ENCODE peak calls at places on chromosome 4, in six cellular contexts. N, D, E, P, Q and H are unnamed samples.

GRCh38 chr4:15682340-15682725 is 706 bp downstream of the FAM200B start:
- DNase-seq in N (no peak), D (no peak), E (no peak), P (no peak), Q (no peak), H (no peak)

GRCh38 chr4:16253127-16253960 is 27.1 kb upstream of the TAPT1 start:
- DNase-seq in N (no peak), D (no peak), E (peak; percentile 55), P (no peak), Q (no peak), H (no peak)

GRCh38 chr4:60724623-60725022 is 475.5 kb upstream of the ADGRL3 start:
- DNase-seq in N (no peak), D (no peak), E (peak; percentile 76), P (no peak), Q (no peak), H (no peak)

GRCh38 chr4:110306363-110306762 is 107.9 kb upstream of the ELOVL6 start:
- DNase-seq in N (no peak), D (no peak), E (no peak), P (no peak), Q (no peak), H (no peak)

GRCh38 chr4:48129307-48130014 is 4.6 kb downstream of the TXK start:
- DNase-seq in N (no peak), D (peak; percentile 28), E (no peak), P (peak; percentile 31), Q (no peak), H (peak; percentile 51)

GRCh38 chr4:8009710-8010534 is 70.3 kb upstream of the AFAP1 start:
- DNase-seq in N (no peak), D (no peak), E (no peak), P (peak; percentile 48), Q (no peak), H (no peak)

GRCh38 chr4:8185280-8185679 is 13.8 kb upstream of the SH3TC1 start:
- DNase-seq in N (no peak), D (no peak), E (no peak), P (no peak), Q (no peak), H (no peak)

GRCh38 chr4:141524116-141524515 is 112.3 kb upstream of the IL15 start:
- DNase-seq in N (no peak), D (no peak), E (no peak), P (no peak), Q (no peak), H (no peak)

GRCh38 chr4:52594961-52595360 is 64.1 kb downstream of the USP46 start:
- DNase-seq in N (no peak), D (no peak), E (no peak), P (no peak), Q (no peak), H (no peak)

GRCh38 chr4:7358100-7358735 is 76.5 kb downstream of the PSAPL1 start:
- DNase-seq in N (no peak), D (no peak), E (peak; percentile 65), P (no peak), Q (no peak), H (no peak)

GRCh38 chr4:8117278-8117682 is 41.3 kb downstream of the ABLIM2 start:
- DNase-seq in N (no peak), D (no peak), E (no peak), P (peak; percentile 81), Q (no peak), H (no peak)

GRCh38 chr4:152115794-152116193 is 355.0 kb upstream of the GATB start:
- DNase-seq in N (no peak), D (peak; percentile 34), E (no peak), P (no peak), Q (peak; percentile 25), H (peak; percentile 37)

GRCh38 chr4:80948995-80949394 is 81.5 kb upstream of the BMP3 start:
- DNase-seq in N (no peak), D (no peak), E (no peak), P (no peak), Q (no peak), H (no peak)

GRCh38 chr4:26181616-26182015 is 139.2 kb upstream of the RBPJ start:
- DNase-seq in N (no peak), D (no peak), E (no peak), P (no peak), Q (no peak), H (no peak)

GRCh38 chr4:25182941-25183340 is 22.7 kb upstream of the SEPSECS start:
- DNase-seq in N (no peak), D (no peak), E (no peak), P (no peak), Q (no peak), H (no peak)

GRCh38 chr4:153151535-153152452 is 52.4 kb upstream of the TRIM2 start:
- DNase-seq in N (peak; percentile 79), D (peak; percentile 66), E (no peak), P (peak; percentile 91), Q (peak; percentile 41), H (no peak)

GRCh38 chr4:101420661-101421060 is 73.3 kb upstream of the PPP3CA start:
- DNase-seq in N (no peak), D (no peak), E (no peak), P (no peak), Q (no peak), H (no peak)

GRCh38 chr4:100828986-100829685 is 311.3 kb upstream of the EMCN start:
- DNase-seq in N (no peak), D (no peak), E (no peak), P (no peak), Q (no peak), H (no peak)

GRCh38 chr4:146212781-146213180 is 1.6 kb upstream of the REELD1 start:
- DNase-seq in N (no peak), D (no peak), E (no peak), P (no peak), Q (no peak), H (no peak)

GRCh38 chr4:97759785-97760184 is 383.5 kb downstream of the STPG2 start:
- DNase-seq in N (no peak), D (no peak), E (no peak), P (no peak), Q (no peak), H (no peak)

GRCh38 chr4:155973639-155974475 is 20.2 kb upstream of the CTSO start:
- DNase-seq in N (no peak), D (no peak), E (no peak), P (no peak), Q (no peak), H (no peak)

GRCh38 chr4:83115000-83115399 is 471 bp upstream of the PLAC8 start:
- DNase-seq in N (no peak), D (no peak), E (peak; percentile 4), P (no peak), Q (no peak), H (no peak)

GRCh38 chr4:149836546-149836945 is 20.9 kb upstream of the IQCM start:
- DNase-seq in N (no peak), D (no peak), E (no peak), P (no peak), Q (no peak), H (no peak)

GRCh38 chr4:71107732-71108131 is 114.3 kb downstream of the DCK start:
- DNase-seq in N (no peak), D (no peak), E (no peak), P (no peak), Q (no peak), H (no peak)

GRCh38 chr4:1928356-1929235 is 57.4 kb downstream of the NSD2 start:
- DNase-seq in N (no peak), D (no peak), E (no peak), P (no peak), Q (no peak), H (peak; percentile 58)

GRCh38 chr4:186458050-186458449 is 97.3 kb downstream of the MTNR1A start:
- DNase-seq in N (no peak), D (no peak), E (no peak), P (no peak), Q (no peak), H (no peak)

GRCh38 chr4:88630756-88631155 is 38.5 kb downstream of the HERC3 start:
- DNase-seq in N (no peak), D (no peak), E (peak; percentile 18), P (no peak), Q (no peak), H (no peak)

GRCh38 chr4:181601118-181601517 is 642.1 kb upstream of the TENM3 start:
- DNase-seq in N (no peak), D (no peak), E (no peak), P (no peak), Q (no peak), H (no peak)

GRCh38 chr4:188822698-188823097 is 683.5 kb downstream of the TRIML1 start:
- DNase-seq in N (no peak), D (no peak), E (no peak), P (no peak), Q (no peak), H (no peak)

GRCh38 chr4:119310826-119311225 is 11.1 kb downstream of the FABP2 start:
- DNase-seq in N (no peak), D (no peak), E (no peak), P (no peak), Q (no peak), H (no peak)

GRCh38 chr4:653080-653821 is 20.8 kb downstream of the ATP5ME start:
- DNase-seq in N (no peak), D (no peak), E (no peak), P (no peak), Q (no peak), H (no peak)

GRCh38 chr4:18049446-18049845 is 27.9 kb upstream of the LCORL start:
- DNase-seq in N (no peak), D (no peak), E (no peak), P (no peak), Q (no peak), H (no peak)

GRCh38 chr4:52096048-52096447 is 44.9 kb downstream of the SPATA18 start:
- DNase-seq in N (no peak), D (no peak), E (no peak), P (no peak), Q (no peak), H (no peak)

GRCh38 chr4:163484906-163485305 is 9.6 kb upstream of the TMA16 start:
- DNase-seq in N (peak; percentile 69), D (peak; percentile 41), E (peak; percentile 11), P (peak; percentile 43), Q (peak; percentile 54), H (no peak)
- TF ChIP-seq CTCF in N (peak; percentile 70), D (peak; percentile 59), E (peak; percentile 63), P (peak; percentile 57), Q (peak; percentile 62), H (peak; percentile 70)

GRCh38 chr4:3073158-3074077 is 920 bp downstream of the HTT-AS start:
- DNase-seq in N (no peak), D (no peak), E (no peak), P (peak; percentile 23), Q (peak; percentile 27), H (no peak)
- TF ChIP-seq CTCF in N (no peak), D (peak; percentile 16), E (peak; percentile 6), P (no peak), Q (no peak), H (no peak)

DNA sequence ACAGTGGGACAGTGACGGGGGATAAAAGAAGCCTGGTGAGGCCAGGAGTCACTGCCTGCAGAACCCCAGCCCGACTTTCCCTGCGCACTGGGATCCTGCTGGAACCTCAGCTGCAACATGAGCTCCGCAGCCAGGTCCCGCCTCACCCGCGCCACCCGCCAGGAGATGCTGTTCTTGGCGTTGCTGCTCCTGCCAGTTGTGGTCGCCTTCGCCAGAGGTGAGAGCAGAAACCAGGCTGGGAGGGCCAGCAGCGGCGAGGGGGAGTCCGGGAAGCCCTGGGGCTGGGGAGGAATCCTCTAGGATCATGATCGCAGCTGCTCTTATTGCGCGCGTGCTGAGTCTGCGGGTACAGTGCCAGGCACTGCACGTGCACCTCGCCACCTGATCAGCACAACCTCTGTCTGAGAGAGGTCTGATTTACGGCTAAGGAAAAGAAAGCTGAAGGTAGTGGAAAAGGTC is at the start of gene PF4V1:
- DNase-seq in N (no peak), D (no peak), E (no peak), P (peak; percentile 27), Q (no peak), H (no peak)
- TF ChIP-seq CTCF in N (no peak), D (no peak), E (peak; percentile 53), P (no peak), Q (no peak), H (no peak)

GRCh38 chr4:99529218-99529617 is 18.4 kb downstream of the C4orf17 start:
- DNase-seq in N (no peak), D (no peak), E (no peak), P (no peak), Q (no peak), H (no peak)
- TF ChIP-seq CTCF in N (no peak), D (no peak), E (no peak), P (no peak), Q (no peak), H (no peak)